ENCODE peak calls at places on chromosomes 2 and 18, in nine cellular contexts. F, S, N, R, X, V, P, G and L are unnamed samples.

GRCh38 chr2:201257381-201257940 is 2.9 kb upstream of the CASP8 start:
- DNase-seq in F (peak), S (no peak), N (no peak), R (no peak), X (no peak), V (no peak), P (peak), G (no peak), L (peak)

GRCh38 chr18:54129448-54130134 is 94.9 kb downstream of the MBD2 start:
- DNase-seq in F (no peak), S (no peak), N (no peak), R (no peak), X (no peak), V (no peak), P (no peak), G (no peak), L (no peak)

GRCh38 chr2:7083580-7084509 is 166.6 kb downstream of the RNF144A start:
- DNase-seq in F (no peak), S (peak), N (no peak), R (peak), X (no peak), V (no peak), P (no peak), G (peak), L (no peak)

GRCh38 chr2:196967126-196967525 is 40.6 kb upstream of the PGAP1 start:
- DNase-seq in F (no peak), S (peak), N (no peak), R (no peak), X (no peak), V (no peak), P (no peak), G (no peak), L (peak)

GRCh38 chr2:197445746-197446145 is 7.6 kb upstream of the COQ10B start:
- DNase-seq in F (no peak), S (no peak), N (no peak), R (no peak), X (no peak), V (no peak), P (no peak), G (no peak), L (no peak)

GRCh38 chr2:223725494-223725893 is 111.9 kb downstream of the AP1S3 start:
- DNase-seq in F (no peak), S (peak), N (peak), R (no peak), X (no peak), V (no peak), P (peak), G (no peak), L (peak)

GRCh38 chr2:54903736-54904554 is 146.3 kb downstream of the RTN4 start:
- DNase-seq in F (peak), S (peak), N (no peak), R (no peak), X (no peak), V (no peak), P (peak), G (no peak), L (peak)

GRCh38 chr2:14716319-14716718 is 83.8 kb downstream of the LRATD1 start:
- DNase-seq in F (no peak), S (no peak), N (no peak), R (no peak), X (no peak), V (no peak), P (no peak), G (no peak), L (no peak)

GRCh38 chr2:41966431-41966893 is 81.4 kb upstream of the PKDCC start:
- DNase-seq in F (no peak), S (peak), N (peak), R (no peak), X (peak), V (no peak), P (peak), G (no peak), L (peak)

GRCh38 chr2:152284398-152284797 is 50.6 kb upstream of the FMNL2 start:
- DNase-seq in F (no peak), S (no peak), N (no peak), R (no peak), X (no peak), V (no peak), P (no peak), G (no peak), L (no peak)

GRCh38 chr2:165647409-165647808 is 146.6 kb downstream of the GALNT3 start:
- DNase-seq in F (no peak), S (no peak), N (no peak), R (no peak), X (no peak), V (no peak), P (no peak), G (peak), L (no peak)

GRCh38 chr2:73243884-73244570 is 9.9 kb downstream of the CCT7 start:
- DNase-seq in F (no peak), S (peak), N (no peak), R (peak), X (no peak), V (no peak), P (no peak), G (peak), L (no peak)

GRCh38 chr2:240142256-240142775 is 1.9 kb upstream of the OTOS start:
- DNase-seq in F (no peak), S (no peak), N (peak), R (no peak), X (no peak), V (no peak), P (peak), G (no peak), L (no peak)

GRCh38 chr2:149152597-149152996 is 114.1 kb downstream of the LYPD6B start:
- DNase-seq in F (no peak), S (no peak), N (no peak), R (no peak), X (no peak), V (no peak), P (no peak), G (no peak), L (no peak)

GRCh38 chr18:50807199-50807598 is 12.6 kb downstream of the MRO start:
- DNase-seq in F (no peak), S (no peak), N (no peak), R (no peak), X (no peak), V (no peak), P (no peak), G (no peak), L (no peak)

GRCh38 chr2:82023710-82024109 is 1719.2 kb upstream of the LRRTM1 start:
- DNase-seq in F (no peak), S (no peak), N (no peak), R (no peak), X (no peak), V (no peak), P (no peak), G (no peak), L (no peak)

GRCh38 chr2:45169339-45170190 is 160.3 kb upstream of the SIX2 start:
- DNase-seq in F (no peak), S (peak), N (no peak), R (no peak), X (no peak), V (no peak), P (no peak), G (no peak), L (no peak)

GRCh38 chr2:48320747-48321146 is 209.2 kb upstream of the STON1 start:
- DNase-seq in F (no peak), S (peak), N (no peak), R (no peak), X (no peak), V (no peak), P (no peak), G (no peak), L (no peak)

GRCh38 chr2:224210495-224211472 is 171.7 kb upstream of the SERPINE2 start:
- DNase-seq in F (no peak), S (no peak), N (no peak), R (no peak), X (no peak), V (no peak), P (no peak), G (no peak), L (no peak)

GRCh38 chr2:157840568-157841156 is 35.5 kb downstream of the ACVR1 start:
- DNase-seq in F (no peak), S (no peak), N (peak), R (no peak), X (no peak), V (peak), P (peak), G (peak), L (no peak)